ENCODE peak calls at places on chromosomes 3 and 15, in ten cellular contexts. R, A, N, B, X, G, Q, W, P and L are unnamed samples.

GRCh38 chr3:101701696-101702634 is 15.4 kb upstream of the RPL24 start:
- DNase-seq in R (no peak), A (no peak), N (no peak), B (no peak), X (no peak), G (no peak), Q (no peak), W (no peak), P (no peak), L (no peak)

GRCh38 chr3:149466192-149466591 is 8.3 kb upstream of the TM4SF4 start:
- DNase-seq in R (no peak), A (no peak), N (no peak), B (no peak), X (no peak), G (no peak), Q (peak; percentile 89), W (no peak), P (peak; percentile 76), L (no peak)

GRCh38 chr15:75758071-75758872 is 45.6 kb upstream of the CSPG4 start:
- DNase-seq in R (peak; percentile 93), A (peak; percentile 89), N (peak; percentile 88), B (peak; percentile 93), X (peak; percentile 93), G (peak; percentile 89), Q (peak; percentile 93), W (peak; percentile 25), P (peak; percentile 98), L (peak; percentile 96)

GRCh38 chr3:21942328-21942727 is 191.3 kb upstream of the ZNF385D start:
- DNase-seq in R (no peak), A (no peak), N (no peak), B (no peak), X (no peak), G (no peak), Q (peak; percentile 93), W (no peak), P (no peak), L (no peak)

GRCh38 chr3:149936812-149937230 is 33.9 kb downstream of the PFN2 start:
- DNase-seq in R (peak; percentile 29), A (peak; percentile 48), N (no peak), B (no peak), X (no peak), G (no peak), Q (peak; percentile 68), W (peak; percentile 18), P (peak; percentile 90), L (no peak)

GRCh38 chr3:182524711-182525401 is 268.4 kb upstream of the ATP11B start:
- DNase-seq in R (no peak), A (no peak), N (no peak), B (no peak), X (no peak), G (no peak), Q (no peak), W (no peak), P (no peak), L (no peak)

GRCh38 chr3:31166249-31166885 is 271.9 kb upstream of the GADL1 start:
- DNase-seq in R (peak; percentile 47), A (no peak), N (no peak), B (no peak), X (no peak), G (no peak), Q (peak; percentile 66), W (no peak), P (peak; percentile 42), L (no peak)

GRCh38 chr3:54660599-54661210 is 267.2 kb downstream of the LRTM1 start:
- DNase-seq in R (peak; percentile 15), A (no peak), N (peak; percentile 25), B (no peak), X (no peak), G (peak; percentile 22), Q (peak; percentile 8), W (no peak), P (no peak), L (peak; percentile 63)

GRCh38 chr15:50697109-50697797 is 10.7 kb upstream of the TRPM7 start:
- DNase-seq in R (no peak), A (no peak), N (no peak), B (no peak), X (no peak), G (no peak), Q (peak; percentile 38), W (no peak), P (no peak), L (no peak)

GRCh38 chr3:194680888-194681615 is 4.6 kb upstream of the FAM43A start:
- DNase-seq in R (no peak), A (no peak), N (no peak), B (no peak), X (no peak), G (no peak), Q (no peak), W (no peak), P (no peak), L (no peak)

GRCh38 chr3:129268396-129268795 is 10.3 kb upstream of the HMCES start:
- DNase-seq in R (no peak), A (no peak), N (no peak), B (no peak), X (no peak), G (no peak), Q (no peak), W (no peak), P (no peak), L (no peak)

GRCh38 chr15:33641069-33641468 is 327.2 kb upstream of the CHRM5 start:
- DNase-seq in R (no peak), A (no peak), N (no peak), B (no peak), X (no peak), G (no peak), Q (no peak), W (no peak), P (no peak), L (no peak)

GRCh38 chr3:17302170-17302569 is 417.4 kb downstream of the PLCL2 start:
- DNase-seq in R (no peak), A (no peak), N (no peak), B (no peak), X (no peak), G (no peak), Q (no peak), W (no peak), P (no peak), L (no peak)

GRCh38 chr3:121660356-121661171 is at the start of gene HCLS1:
- DNase-seq in R (peak; percentile 72), A (no peak), N (peak; percentile 25), B (peak; percentile 74), X (peak; percentile 76), G (peak; percentile 34), Q (peak; percentile 66), W (peak; percentile 77), P (peak; percentile 19), L (peak; percentile 62)

GRCh38 chr3:167887096-167887495 is 151.6 kb downstream of the SERPINI1 start:
- DNase-seq in R (no peak), A (no peak), N (no peak), B (no peak), X (no peak), G (no peak), Q (peak; percentile 33), W (no peak), P (no peak), L (no peak)

GRCh38 chr3:110391640-110392395 is 679.8 kb upstream of the NECTIN3 start:
- DNase-seq in R (no peak), A (no peak), N (no peak), B (no peak), X (no peak), G (no peak), Q (no peak), W (no peak), P (no peak), L (no peak)

GRCh38 chr3:16808393-16809107 is 76.2 kb upstream of the PLCL2 start:
- DNase-seq in R (no peak), A (no peak), N (no peak), B (no peak), X (no peak), G (no peak), Q (peak; percentile 18), W (no peak), P (no peak), L (no peak)

GRCh38 chr15:39530446-39531342 is 50.2 kb upstream of the THBS1 start:
- DNase-seq in R (no peak), A (peak; percentile 12), N (no peak), B (no peak), X (no peak), G (no peak), Q (peak; percentile 24), W (no peak), P (peak; percentile 83), L (no peak)

DNA sequence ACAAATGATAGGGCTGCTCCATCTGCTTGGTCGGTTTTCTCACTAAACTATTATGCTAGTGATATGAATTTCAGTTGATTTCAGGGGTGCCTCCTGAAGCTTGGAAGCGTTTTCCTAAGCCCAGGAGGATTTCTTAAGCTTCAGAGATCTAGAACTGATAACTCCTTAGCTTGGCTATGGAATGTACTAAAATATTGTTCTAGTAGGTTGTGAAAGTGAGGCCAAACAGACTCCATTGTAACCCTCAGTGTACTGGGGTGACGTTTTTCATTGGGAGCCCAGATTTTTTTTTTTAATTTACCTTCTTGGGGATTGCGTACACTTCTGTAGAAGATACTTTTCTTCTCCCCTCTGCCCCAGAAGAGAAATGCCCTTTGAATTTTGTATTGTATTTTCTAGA is 17.0 kb upstream of the ST3GAL6 start:
- DNase-seq in R (no peak), A (no peak), N (no peak), B (no peak), X (no peak), G (no peak), Q (no peak), W (no peak), P (no peak), L (no peak)
- H3K4me1 ChIP-seq in R (no peaks in the 10 kb centered on the region), A (peaks cover 3% of the 10 kb centered on the region), N (peaks cover 31% of the 10 kb centered on the region), B (peaks cover 5% of the 10 kb centered on the region), X (no peaks in the 10 kb centered on the region), G (peaks cover 86% of the 10 kb centered on the region), Q (no peaks in the 10 kb centered on the region), W (no peaks in the 10 kb centered on the region), P (peaks cover 2% of the 10 kb centered on the region), L (peaks cover 2% of the 10 kb centered on the region)

GRCh38 chr15:67827561-67828378 is 2.5 kb downstream of the SKOR1 start:
- DNase-seq in R (no peak), A (no peak), N (no peak), B (no peak), X (peak; percentile 54), G (no peak), Q (no peak), W (no peak), P (no peak), L (no peak)
- H3K27me3 ChIP-seq in R (peaks cover 100% of the 10 kb centered on the region), A (peaks cover 19% of the 10 kb centered on the region), N (peaks cover 61% of the 10 kb centered on the region), B (peaks cover 100% of the 10 kb centered on the region), X (peaks cover 100% of the 10 kb centered on the region), G (peaks cover 100% of the 10 kb centered on the region), Q (peaks cover 89% of the 10 kb centered on the region), W (peaks cover 50% of the 10 kb centered on the region), P (peaks cover 91% of the 10 kb centered on the region), L (no peaks in the 10 kb centered on the region)

GRCh38 chr15:65917407-65917756 is 48.1 kb downstream of the RAB11A start:
- DNase-seq in R (no peak), A (no peak), N (no peak), B (no peak), X (no peak), G (no peak), Q (no peak), W (no peak), P (no peak), L (no peak)
- H3K4me1 ChIP-seq in R (no peaks in the 10 kb centered on the region), A (no peaks in the 10 kb centered on the region), N (no peaks in the 10 kb centered on the region), B (peaks cover 12% of the 10 kb centered on the region), X (no peaks in the 10 kb centered on the region), G (peaks cover 25% of the 10 kb centered on the region), Q (peaks cover 17% of the 10 kb centered on the region), W (no peaks in the 10 kb centered on the region), P (no peaks in the 10 kb centered on the region), L (peaks cover 2% of the 10 kb centered on the region)

DNA sequence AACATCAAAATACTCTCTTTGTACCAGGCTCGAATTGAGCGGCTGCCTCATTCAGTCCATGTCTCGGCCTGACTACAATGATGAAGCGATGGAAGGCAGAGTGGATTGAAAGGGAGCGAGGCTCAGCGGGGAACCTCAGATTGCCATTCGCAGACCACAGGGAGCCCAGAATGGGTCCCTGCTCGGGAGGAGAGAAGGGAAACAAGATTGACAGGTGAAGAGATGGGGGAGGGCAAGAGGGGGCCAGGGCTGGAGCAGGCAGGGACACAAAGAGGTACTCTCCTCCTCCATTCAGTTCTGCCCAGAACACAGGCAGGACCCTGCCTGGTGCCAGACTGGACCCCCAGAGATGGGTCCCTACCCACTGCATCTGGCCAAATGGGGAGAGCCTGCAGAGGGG is 131.3 kb downstream of the TPRA1 start:
- DNase-seq in R (no peak), A (no peak), N (no peak), B (no peak), X (no peak), G (no peak), Q (no peak), W (no peak), P (no peak), L (no peak)
- H3K27me3 ChIP-seq in R (peaks cover 44% of the 10 kb centered on the region), A (no peaks in the 10 kb centered on the region), N (peaks cover 17% of the 10 kb centered on the region), B (peaks cover 40% of the 10 kb centered on the region), X (peaks cover 16% of the 10 kb centered on the region), G (peaks cover 74% of the 10 kb centered on the region), Q (peaks cover 5% of the 10 kb centered on the region), W (peaks cover 12% of the 10 kb centered on the region), P (peaks cover 7% of the 10 kb centered on the region), L (no peaks in the 10 kb centered on the region)